ENCODE peak calls at places on chromosome 18, in eight cellular contexts. One of them, this sample, is unnamed.

GRCh38 chr18:49175071-49175470 is 224.3 kb upstream of the SMAD7 start:
- DNase-seq in heart left ventricle: no peak
- DNase-seq in Panc1: no peak
- DNase-seq in neural progenitor cell: no peak
- DNase-seq in hepatocyte: no peak
- DNase-seq in HFF-Myc: no peak
- DNase-seq in BJ: no peak
- DNase-seq in cardiac muscle cell: no peak
- DNase-seq in this sample: no peak

GRCh38 chr18:78517328-78517727 is 462.3 kb upstream of the SALL3 start:
- DNase-seq in heart left ventricle: no peak
- DNase-seq in Panc1: no peak
- DNase-seq in neural progenitor cell: no peak
- DNase-seq in hepatocyte: no peak
- DNase-seq in HFF-Myc: no peak
- DNase-seq in BJ: no peak
- DNase-seq in cardiac muscle cell: no peak
- DNase-seq in this sample: no peak

GRCh38 chr18:11412790-11413189 is 196.6 kb upstream of the SLC35G4 start:
- DNase-seq in heart left ventricle: no peak
- DNase-seq in Panc1: no peak
- DNase-seq in neural progenitor cell: no peak
- DNase-seq in hepatocyte: no peak
- DNase-seq in HFF-Myc: peak; percentile 60
- DNase-seq in BJ: no peak
- DNase-seq in cardiac muscle cell: no peak
- DNase-seq in this sample: no peak

GRCh38 chr18:9428301-9428706 is 47.0 kb upstream of the RALBP1 start:
- DNase-seq in heart left ventricle: no peak
- DNase-seq in Panc1: no peak
- DNase-seq in neural progenitor cell: no peak
- DNase-seq in hepatocyte: no peak
- DNase-seq in HFF-Myc: no peak
- DNase-seq in BJ: no peak
- DNase-seq in cardiac muscle cell: no peak
- DNase-seq in this sample: no peak

GRCh38 chr18:30987479-30988241 is 54.9 kb downstream of the DSC3 start:
- DNase-seq in heart left ventricle: no peak
- DNase-seq in Panc1: no peak
- DNase-seq in neural progenitor cell: no peak
- DNase-seq in hepatocyte: peak; percentile 69
- DNase-seq in HFF-Myc: no peak
- DNase-seq in BJ: no peak
- DNase-seq in cardiac muscle cell: no peak
- DNase-seq in this sample: no peak

GRCh38 chr18:23826850-23827620 is 137.8 kb downstream of the LAMA3 start:
- DNase-seq in heart left ventricle: no peak
- DNase-seq in Panc1: no peak
- DNase-seq in neural progenitor cell: no peak
- DNase-seq in hepatocyte: no peak
- DNase-seq in HFF-Myc: no peak
- DNase-seq in BJ: no peak
- DNase-seq in cardiac muscle cell: no peak
- DNase-seq in this sample: no peak

GRCh38 chr18:12701161-12701560 is 1.4 kb downstream of the CEP76 start:
- DNase-seq in heart left ventricle: no peak
- DNase-seq in Panc1: no peak
- DNase-seq in neural progenitor cell: no peak
- DNase-seq in hepatocyte: no peak
- DNase-seq in HFF-Myc: no peak
- DNase-seq in BJ: no peak
- DNase-seq in cardiac muscle cell: no peak
- DNase-seq in this sample: no peak

GRCh38 chr18:31555971-31556747 is 35.5 kb upstream of the TTR start:
- DNase-seq in heart left ventricle: no peak
- DNase-seq in Panc1: peak; percentile 42
- DNase-seq in neural progenitor cell: peak; percentile 59
- DNase-seq in hepatocyte: peak; percentile 78
- DNase-seq in HFF-Myc: peak; percentile 35
- DNase-seq in BJ: peak; percentile 26
- DNase-seq in cardiac muscle cell: peak; percentile 68
- DNase-seq in this sample: peak; percentile 41

GRCh38 chr18:67362906-67363305 is 153.6 kb downstream of the DSEL start:
- DNase-seq in heart left ventricle: no peak
- DNase-seq in Panc1: no peak
- DNase-seq in neural progenitor cell: no peak
- DNase-seq in hepatocyte: no peak
- DNase-seq in HFF-Myc: no peak
- DNase-seq in BJ: no peak
- DNase-seq in cardiac muscle cell: no peak
- DNase-seq in this sample: no peak

GRCh38 chr18:74689251-74689650 is 91.6 kb downstream of the ZNF407 start:
- DNase-seq in heart left ventricle: no peak
- DNase-seq in Panc1: no peak
- DNase-seq in neural progenitor cell: no peak
- DNase-seq in hepatocyte: no peak
- DNase-seq in HFF-Myc: peak; percentile 65
- DNase-seq in BJ: peak; percentile 23
- DNase-seq in cardiac muscle cell: no peak
- DNase-seq in this sample: no peak

GRCh38 chr18:68233043-68233442 is 481.9 kb downstream of the TMX3 start:
- DNase-seq in heart left ventricle: no peak
- DNase-seq in Panc1: no peak
- DNase-seq in neural progenitor cell: no peak
- DNase-seq in hepatocyte: no peak
- DNase-seq in HFF-Myc: no peak
- DNase-seq in BJ: no peak
- DNase-seq in cardiac muscle cell: no peak
- DNase-seq in this sample: no peak

GRCh38 chr18:78213365-78213994 is 766.1 kb upstream of the SALL3 start:
- DNase-seq in heart left ventricle: peak; percentile 70
- DNase-seq in Panc1: no peak
- DNase-seq in neural progenitor cell: no peak
- DNase-seq in hepatocyte: no peak
- DNase-seq in HFF-Myc: no peak
- DNase-seq in BJ: no peak
- DNase-seq in cardiac muscle cell: no peak
- DNase-seq in this sample: no peak

GRCh38 chr18:48922801-48923730 is 27.7 kb downstream of the SMAD7 start:
- DNase-seq in heart left ventricle: peak; percentile 69
- DNase-seq in Panc1: no peak
- DNase-seq in neural progenitor cell: peak; percentile 27
- DNase-seq in hepatocyte: peak; percentile 87
- DNase-seq in HFF-Myc: peak; percentile 76
- DNase-seq in BJ: peak; percentile 87
- DNase-seq in cardiac muscle cell: no peak
- DNase-seq in this sample: no peak

GRCh38 chr18:10142056-10142455 is 228.2 kb downstream of the VAPA start:
- DNase-seq in heart left ventricle: no peak
- DNase-seq in Panc1: no peak
- DNase-seq in neural progenitor cell: no peak
- DNase-seq in hepatocyte: no peak
- DNase-seq in HFF-Myc: no peak
- DNase-seq in BJ: no peak
- DNase-seq in cardiac muscle cell: no peak
- DNase-seq in this sample: no peak

GRCh38 chr18:21682276-21683051 is 22.1 kb downstream of the ABHD3 start:
- DNase-seq in heart left ventricle: no peak
- DNase-seq in Panc1: no peak
- DNase-seq in neural progenitor cell: peak; percentile 68
- DNase-seq in hepatocyte: peak; percentile 49
- DNase-seq in HFF-Myc: no peak
- DNase-seq in BJ: peak; percentile 45
- DNase-seq in cardiac muscle cell: no peak
- DNase-seq in this sample: peak; percentile 66

GRCh38 chr18:47247036-47247832 is 4.2 kb downstream of the SKOR2 start:
- DNase-seq in heart left ventricle: no peak
- DNase-seq in Panc1: no peak
- DNase-seq in neural progenitor cell: peak; percentile 83
- DNase-seq in hepatocyte: peak; percentile 44
- DNase-seq in HFF-Myc: no peak
- DNase-seq in BJ: no peak
- DNase-seq in cardiac muscle cell: peak; percentile 53
- DNase-seq in this sample: no peak
- TF ChIP-seq CTCF in heart left ventricle: peak; percentile 26
- TF ChIP-seq CTCF in Panc1: no peak
- TF ChIP-seq CTCF in neural progenitor cell: peak; percentile 65
- TF ChIP-seq CTCF in hepatocyte: peak; percentile 13
- TF ChIP-seq CTCF in HFF-Myc: no peak
- TF ChIP-seq CTCF in BJ: no peak
- TF ChIP-seq CTCF in cardiac muscle cell: no peak
- TF ChIP-seq CTCF in this sample: peak; percentile 17

DNA sequence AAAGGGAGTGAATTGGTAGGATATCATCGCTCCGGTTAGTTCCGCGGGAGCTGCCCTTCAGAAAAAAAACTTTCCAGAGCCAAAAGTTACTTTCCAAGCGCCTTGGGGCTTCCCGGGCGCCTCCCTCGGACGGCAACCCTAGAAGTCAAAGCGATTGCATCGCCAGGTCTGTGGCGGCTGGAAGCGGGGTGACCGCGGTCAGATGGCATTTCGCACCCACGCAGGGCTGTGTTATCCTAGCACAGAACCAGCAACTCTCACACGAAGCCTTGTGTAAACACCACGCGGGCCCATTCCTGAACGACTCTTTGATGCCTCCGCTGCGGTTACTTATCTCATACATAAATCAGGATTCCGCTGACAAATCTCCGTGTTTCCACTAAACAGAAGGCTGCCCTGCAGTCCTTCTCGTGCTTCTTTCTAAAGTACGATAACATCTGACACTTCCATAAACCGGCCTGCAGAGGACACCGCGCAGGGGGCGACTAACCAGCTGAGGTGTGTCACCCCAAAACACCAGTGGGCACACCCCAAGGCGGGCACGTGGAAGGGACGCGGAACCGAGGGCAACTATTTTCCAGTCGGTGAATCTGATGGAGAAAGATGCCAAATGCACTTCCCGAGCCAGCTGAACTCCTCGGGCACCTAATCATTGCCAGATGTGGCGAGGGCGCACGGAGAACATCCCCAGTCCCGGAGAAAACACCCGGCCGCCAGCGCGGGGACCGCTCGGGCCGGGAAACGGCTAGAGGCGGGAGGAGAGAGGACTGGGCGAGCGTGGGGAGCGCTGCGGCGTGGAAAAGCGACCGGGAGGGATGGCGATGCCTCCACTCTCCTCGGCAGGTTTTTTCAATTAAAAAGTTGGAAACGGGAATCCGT is 911 bp downstream of the COLEC12 start:
- DNase-seq in heart left ventricle: no peak
- DNase-seq in Panc1: no peak
- DNase-seq in neural progenitor cell: peak; percentile 33
- DNase-seq in hepatocyte: peak; percentile 76
- DNase-seq in HFF-Myc: no peak
- DNase-seq in BJ: peak; percentile 58
- DNase-seq in cardiac muscle cell: peak; percentile 52
- DNase-seq in this sample: no peak
- H3K4me3 ChIP-seq in heart left ventricle: peak overlapping the region; percentile 38
- H3K4me3 ChIP-seq in Panc1: peak overlapping the region; percentile 18
- H3K4me3 ChIP-seq in neural progenitor cell: peak overlapping the region; percentile 74
- H3K4me3 ChIP-seq in hepatocyte: peak overlapping the region; percentile 79
- H3K4me3 ChIP-seq in HFF-Myc: peak overlapping the region; percentile 61
- H3K4me3 ChIP-seq in BJ: peak overlapping the region; percentile 79
- H3K4me3 ChIP-seq in cardiac muscle cell: peak overlapping the region; percentile 97
- H3K4me3 ChIP-seq in this sample: peak overlapping the region; percentile 42

GRCh38 chr18:3581890-3582289 is 131.9 kb downstream of the TGIF1 start:
- DNase-seq in heart left ventricle: no peak
- DNase-seq in Panc1: no peak
- DNase-seq in neural progenitor cell: no peak
- DNase-seq in hepatocyte: no peak
- DNase-seq in HFF-Myc: no peak
- DNase-seq in BJ: no peak
- DNase-seq in cardiac muscle cell: no peak
- DNase-seq in this sample: no peak

GRCh38 chr18:3584897-3585460 is 135.0 kb downstream of the TGIF1 start:
- DNase-seq in heart left ventricle: peak; percentile 5
- DNase-seq in Panc1: no peak
- DNase-seq in neural progenitor cell: no peak
- DNase-seq in hepatocyte: no peak
- DNase-seq in HFF-Myc: no peak
- DNase-seq in BJ: no peak
- DNase-seq in cardiac muscle cell: no peak
- DNase-seq in this sample: no peak

GRCh38 chr18:3584266-3584665 is 134.3 kb downstream of the TGIF1 start:
- DNase-seq in heart left ventricle: no peak
- DNase-seq in Panc1: no peak
- DNase-seq in neural progenitor cell: no peak
- DNase-seq in hepatocyte: no peak
- DNase-seq in HFF-Myc: no peak
- DNase-seq in BJ: no peak
- DNase-seq in cardiac muscle cell: no peak
- DNase-seq in this sample: no peak

GRCh38 chr18:3590096-3590655 is 140.2 kb downstream of the TGIF1 start:
- DNase-seq in heart left ventricle: peak; percentile 11
- DNase-seq in Panc1: no peak
- DNase-seq in neural progenitor cell: no peak
- DNase-seq in hepatocyte: no peak
- DNase-seq in HFF-Myc: no peak
- DNase-seq in BJ: no peak
- DNase-seq in cardiac muscle cell: no peak
- DNase-seq in this sample: no peak

DNA sequence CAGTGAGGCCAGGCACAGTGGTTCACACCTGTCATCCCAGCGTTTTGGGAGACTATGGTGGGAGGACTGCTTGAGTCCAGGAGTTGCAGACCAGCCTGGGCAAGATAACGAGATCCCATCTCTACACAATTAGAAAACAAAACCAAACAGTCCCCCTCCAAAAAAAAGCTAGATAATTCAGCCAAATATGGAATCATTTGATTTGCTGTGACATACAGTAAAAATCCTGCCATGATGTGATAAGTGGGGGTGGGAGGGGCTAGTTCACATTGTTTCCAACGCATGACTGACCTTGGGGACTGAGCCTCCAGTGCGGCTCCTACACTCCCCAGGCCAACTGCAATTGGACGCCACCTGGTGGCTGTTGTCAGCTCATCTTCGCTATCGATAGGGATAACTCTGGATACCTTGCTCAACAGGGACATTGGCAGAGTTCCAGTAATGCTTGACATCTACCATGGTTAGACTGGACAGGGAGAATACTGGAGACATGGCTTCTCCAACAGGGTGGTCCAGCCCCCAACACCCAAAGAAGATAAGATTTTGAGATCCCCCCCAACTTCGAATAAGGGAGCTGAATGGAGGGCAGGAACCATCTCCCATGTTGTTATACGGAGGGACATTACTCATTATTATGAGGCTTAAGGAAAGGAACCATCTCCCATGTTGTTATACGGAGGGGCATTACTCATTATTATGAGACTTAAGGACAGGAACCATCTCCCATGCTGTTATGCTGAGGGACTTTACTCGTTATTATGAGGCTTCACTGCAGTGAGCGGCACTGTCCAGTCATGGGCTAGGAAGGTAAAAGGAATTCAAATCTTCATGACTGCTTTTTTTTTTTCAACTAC is 135.9 kb downstream of the TGIF1 start:
- DNase-seq in heart left ventricle: peak; percentile 69
- DNase-seq in Panc1: peak; percentile 53
- DNase-seq in neural progenitor cell: peak; percentile 90
- DNase-seq in hepatocyte: peak; percentile 92
- DNase-seq in HFF-Myc: no peak
- DNase-seq in BJ: no peak
- DNase-seq in cardiac muscle cell: peak; percentile 83
- DNase-seq in this sample: peak; percentile 51
- TF ChIP-seq CTCF in heart left ventricle: peak; percentile 72
- TF ChIP-seq CTCF in Panc1: peak; percentile 81
- TF ChIP-seq CTCF in neural progenitor cell: peak; percentile 86
- TF ChIP-seq CTCF in hepatocyte: peak; percentile 73
- TF ChIP-seq CTCF in HFF-Myc: peak; percentile 82
- TF ChIP-seq CTCF in BJ: peak; percentile 85
- TF ChIP-seq CTCF in cardiac muscle cell: peak; percentile 81
- TF ChIP-seq CTCF in this sample: peak; percentile 91

GRCh38 chr18:51137891-51138290 is 59.6 kb downstream of the MEX3C start:
- DNase-seq in heart left ventricle: no peak
- DNase-seq in Panc1: no peak
- DNase-seq in neural progenitor cell: no peak
- DNase-seq in hepatocyte: no peak
- DNase-seq in HFF-Myc: no peak
- DNase-seq in BJ: no peak
- DNase-seq in cardiac muscle cell: no peak
- DNase-seq in this sample: no peak
- H3K4me3 ChIP-seq in heart left ventricle: no peak overlapping the region
- H3K4me3 ChIP-seq in Panc1: no peak overlapping the region
- H3K4me3 ChIP-seq in neural progenitor cell: no peak overlapping the region
- H3K4me3 ChIP-seq in hepatocyte: no peak overlapping the region
- H3K4me3 ChIP-seq in HFF-Myc: no peak overlapping the region
- H3K4me3 ChIP-seq in BJ: no peak overlapping the region
- H3K4me3 ChIP-seq in cardiac muscle cell: no peak overlapping the region
- H3K4me3 ChIP-seq in this sample: no peak overlapping the region

This sample was measured in epithelial cell of proximal tubule.